ENCODE peak calls at places on chromosomes 12 and 14, in four cellular contexts. One of them, this sample, is unnamed. For H3K4me1, the result is how much of the 10 kb centered on the place peaks cover.

GRCh38 chr12:53977596-53978464 is 3.1 kb upstream of the HOTAIR start:
- DNase-seq in uterus: no peak
- DNase-seq in IMR-90: no peak
- DNase-seq in ascending aorta: no peak
- DNase-seq in this sample: no peak

GRCh38 chr12:78146365-78146772 is 315.7 kb downstream of the NAV3 start:
- DNase-seq in ascending aorta: no peak
- DNase-seq in uterus: no peak
- DNase-seq in IMR-90: peak
- DNase-seq in this sample: no peak

GRCh38 chr12:29164477-29165163 is 15.5 kb downstream of the FAR2 start:
- DNase-seq in IMR-90: peak
- DNase-seq in ascending aorta: no peak
- DNase-seq in uterus: no peak
- DNase-seq in this sample: no peak

GRCh38 chr14:76760331-76761197 is 704 bp upstream of the VASH1 start:
- DNase-seq in uterus: no peak
- DNase-seq in IMR-90: no peak
- DNase-seq in ascending aorta: no peak
- DNase-seq in this sample: no peak

GRCh38 chr14:92586001-92586947 is 72.7 kb downstream of the RIN3 start:
- DNase-seq in IMR-90: peak
- DNase-seq in ascending aorta: no peak
- DNase-seq in uterus: peak
- DNase-seq in this sample: no peak

GRCh38 chr12:1808798-1809480 is 11.4 kb upstream of the LRTM2 start:
- DNase-seq in IMR-90: no peak
- DNase-seq in ascending aorta: no peak
- DNase-seq in uterus: no peak
- DNase-seq in this sample: no peak

GRCh38 chr14:99280852-99281251 is 8.9 kb upstream of the BCL11B start:
- DNase-seq in ascending aorta: no peak
- DNase-seq in uterus: no peak
- DNase-seq in IMR-90: no peak
- DNase-seq in this sample: no peak

GRCh38 chr14:24334431-24335271 is at the start of gene ADCY4:
- DNase-seq in uterus: peak
- DNase-seq in ascending aorta: no peak
- DNase-seq in IMR-90: no peak
- DNase-seq in this sample: no peak

GRCh38 chr12:95653761-95654546 is 102.7 kb upstream of the USP44 start:
- DNase-seq in ascending aorta: no peak
- DNase-seq in uterus: no peak
- DNase-seq in IMR-90: peak
- DNase-seq in this sample: no peak

GRCh38 chr14:29311983-29312382 is 545.4 kb downstream of the FOXG1 start:
- DNase-seq in ascending aorta: no peak
- DNase-seq in IMR-90: peak
- DNase-seq in uterus: no peak
- DNase-seq in this sample: no peak

GRCh38 chr14:38611928-38612327 is 356.0 kb upstream of the CLEC14A start:
- DNase-seq in IMR-90: no peak
- DNase-seq in ascending aorta: no peak
- DNase-seq in uterus: no peak
- DNase-seq in this sample: no peak

GRCh38 chr12:54588110-54588831 is at the start of gene PPP1R1A:
- DNase-seq in uterus: no peak
- DNase-seq in ascending aorta: no peak
- DNase-seq in IMR-90: no peak
- DNase-seq in this sample: no peak

GRCh38 chr12:45978108-45978507 is 12.3 kb downstream of the SCAF11 start:
- DNase-seq in IMR-90: no peak
- DNase-seq in uterus: no peak
- DNase-seq in ascending aorta: no peak
- DNase-seq in this sample: no peak

GRCh38 chr12:100248886-100249285 is 18.0 kb downstream of the DEPDC4 start:
- DNase-seq in uterus: no peak
- DNase-seq in IMR-90: peak
- DNase-seq in ascending aorta: no peak
- DNase-seq in this sample: no peak

GRCh38 chr12:115659422-115659821 is 618.1 kb downstream of the MED13L start:
- DNase-seq in uterus: no peak
- DNase-seq in ascending aorta: no peak
- DNase-seq in IMR-90: no peak
- DNase-seq in this sample: no peak

GRCh38 chr12:104510145-104510872 is 53.6 kb downstream of the CHST11 start:
- DNase-seq in IMR-90: no peak
- DNase-seq in ascending aorta: no peak
- DNase-seq in uterus: no peak
- DNase-seq in this sample: no peak

GRCh38 chr12:15001733-15002471 is 29.1 kb downstream of the PDE6H start:
- DNase-seq in uterus: peak
- DNase-seq in IMR-90: peak
- DNase-seq in ascending aorta: no peak
- DNase-seq in this sample: no peak

GRCh38 chr14:80202888-80203562 is 8.3 kb downstream of the DIO2 start:
- DNase-seq in IMR-90: no peak
- DNase-seq in uterus: no peak
- DNase-seq in ascending aorta: no peak
- DNase-seq in this sample: no peak

GRCh38 chr14:26403760-26404159 is 194.1 kb downstream of the NOVA1 start:
- DNase-seq in ascending aorta: no peak
- DNase-seq in uterus: no peak
- DNase-seq in IMR-90: no peak
- DNase-seq in this sample: no peak

GRCh38 chr12:24851341-24851740 is 97.6 kb downstream of the BCAT1 start:
- DNase-seq in IMR-90: no peak
- DNase-seq in ascending aorta: no peak
- DNase-seq in uterus: no peak
- DNase-seq in this sample: no peak

GRCh38 chr12:60935981-60936761 is 1324.0 kb upstream of the USP15 start:
- DNase-seq in ascending aorta: no peak
- DNase-seq in IMR-90: no peak
- DNase-seq in uterus: no peak
- DNase-seq in this sample: no peak

DNA sequence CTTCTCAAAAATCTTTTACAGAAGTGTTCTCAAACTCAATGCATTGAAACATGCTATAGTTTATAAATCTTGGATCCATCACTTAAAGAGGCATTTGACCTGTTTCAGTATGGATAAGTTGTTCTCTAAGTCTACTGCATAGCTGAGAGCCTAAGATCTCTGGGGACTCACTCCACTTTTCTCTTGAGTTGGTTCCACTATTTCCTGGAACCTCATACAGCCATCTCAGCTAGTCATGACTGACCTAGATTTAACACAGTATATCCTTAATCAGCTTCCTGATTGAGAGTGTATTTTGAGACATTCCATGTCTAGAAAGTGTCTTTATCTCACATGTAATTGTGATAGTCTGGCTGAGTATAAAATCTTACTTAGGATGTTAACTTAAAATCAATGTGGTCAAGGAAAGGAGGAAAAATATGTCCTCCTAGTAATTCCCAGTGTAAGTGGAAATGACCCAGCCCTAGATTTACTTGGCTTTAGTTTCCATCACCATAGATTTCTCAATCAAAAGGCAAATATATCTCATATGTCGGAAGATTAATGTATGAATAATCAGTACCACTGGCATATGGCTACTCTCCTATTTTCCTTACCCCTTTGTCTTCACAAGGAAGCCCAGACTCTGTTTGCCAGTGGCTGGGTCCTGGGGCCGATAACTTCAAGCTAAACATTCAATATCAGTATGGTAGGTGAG is 61.9 kb downstream of the KICS2 start:
- DNase-seq in ascending aorta: no peak
- DNase-seq in uterus: no peak
- DNase-seq in IMR-90: no peak
- DNase-seq in this sample: no peak
- H3K4me1 ChIP-seq in ascending aorta: under half
- H3K4me1 ChIP-seq in uterus: under half
- H3K4me1 ChIP-seq in IMR-90: under half
- H3K4me1 ChIP-seq in this sample: under half

DNA sequence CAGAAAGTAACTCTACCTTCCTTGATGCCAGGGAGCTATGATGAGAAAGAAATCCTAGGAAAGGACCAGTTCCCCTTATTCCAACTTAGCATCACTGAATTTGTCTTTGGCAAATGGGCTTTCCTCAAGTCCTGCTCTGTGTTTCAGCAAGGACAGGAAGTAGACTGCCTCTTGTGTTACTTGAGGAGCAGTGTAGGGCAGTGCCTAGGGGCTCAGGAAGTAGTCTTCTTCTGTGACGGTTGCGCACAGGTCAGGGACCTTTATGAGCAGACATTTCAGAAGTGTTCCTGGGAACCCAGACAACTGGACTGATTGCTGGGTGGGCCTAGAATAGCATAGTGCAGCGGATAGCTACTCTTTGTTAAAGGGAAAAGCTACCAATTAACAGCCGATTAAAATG is 2.7 kb downstream of the LGALS3 start:
- DNase-seq in ascending aorta: no peak
- DNase-seq in IMR-90: peak
- DNase-seq in uterus: no peak
- DNase-seq in this sample: no peak
- TF ChIP-seq CTCF in ascending aorta: no peak
- TF ChIP-seq CTCF in IMR-90: no peak
- TF ChIP-seq CTCF in uterus: no peak
- TF ChIP-seq CTCF in this sample: no peak

GRCh38 chr12:131454418-131455217 is 256.3 kb upstream of the SFSWAP start:
- DNase-seq in IMR-90: no peak
- DNase-seq in ascending aorta: no peak
- DNase-seq in uterus: no peak
- DNase-seq in this sample: no peak
- H3K4me1 ChIP-seq in IMR-90: under half
- H3K4me1 ChIP-seq in ascending aorta: under half
- H3K4me1 ChIP-seq in uterus: under half
- H3K4me1 ChIP-seq in this sample: under half

GRCh38 chr12:69406217-69406616 is 46.7 kb downstream of the YEATS4 start:
- DNase-seq in ascending aorta: no peak
- DNase-seq in uterus: no peak
- DNase-seq in IMR-90: no peak
- DNase-seq in this sample: no peak
- TF ChIP-seq CTCF in ascending aorta: no peak
- TF ChIP-seq CTCF in uterus: no peak
- TF ChIP-seq CTCF in IMR-90: no peak
- TF ChIP-seq CTCF in this sample: no peak